ENCODE peak calls at places on chromosome 15, in four cellular contexts. Y is GM12878, A is WTC11, O is K562. G is an unnamed sample.

GRCh38 chr15:71634820-71635219 is 175.5 kb upstream of the NR2E3 start:
- DNase-seq in A (no peak), O (no peak), Y (no peak), G (no peak)

GRCh38 chr15:52080031-52080430 is 32.5 kb downstream of the BCL2L10 start:
- DNase-seq in A (no peak), Y (no peak), O (no peak), G (no peak)

GRCh38 chr15:40418126-40418525 is 12.5 kb downstream of the IVD start:
- DNase-seq in Y (no peak), O (no peak), A (no peak), G (no peak)

GRCh38 chr15:78663703-78664102 is 22.7 kb upstream of the CHRNB4 start:
- DNase-seq in O (no peak), A (no peak), Y (no peak), G (no peak)

GRCh38 chr15:23566070-23567050 is 886 bp downstream of the MKRN3 start:
- DNase-seq in O (peak), Y (no peak), A (no peak), G (peak)

GRCh38 chr15:84835661-84836384 is 18.7 kb downstream of the ALPK3 start:
- DNase-seq in O (no peak), A (no peak), Y (no peak), G (no peak)

GRCh38 chr15:42590619-42591237 is 15.3 kb downstream of the STARD9 start:
- DNase-seq in Y (no peak), O (no peak), A (no peak), G (peak)

GRCh38 chr15:63881431-63881830 is 47.7 kb upstream of the HERC1 start:
- DNase-seq in Y (peak), O (no peak), A (no peak), G (no peak)

GRCh38 chr15:84741151-84741550 is 7.2 kb upstream of the ZNF592 start:
- DNase-seq in Y (no peak), A (no peak), O (no peak), G (no peak)

GRCh38 chr15:95887666-95888480 is 442.6 kb upstream of the NR2F2 start:
- DNase-seq in O (no peak), Y (no peak), A (no peak), G (no peak)

GRCh38 chr15:55387027-55387426 is 21.1 kb downstream of the CCPG1 start:
- DNase-seq in Y (no peak), A (no peak), O (no peak), G (no peak)

DNA sequence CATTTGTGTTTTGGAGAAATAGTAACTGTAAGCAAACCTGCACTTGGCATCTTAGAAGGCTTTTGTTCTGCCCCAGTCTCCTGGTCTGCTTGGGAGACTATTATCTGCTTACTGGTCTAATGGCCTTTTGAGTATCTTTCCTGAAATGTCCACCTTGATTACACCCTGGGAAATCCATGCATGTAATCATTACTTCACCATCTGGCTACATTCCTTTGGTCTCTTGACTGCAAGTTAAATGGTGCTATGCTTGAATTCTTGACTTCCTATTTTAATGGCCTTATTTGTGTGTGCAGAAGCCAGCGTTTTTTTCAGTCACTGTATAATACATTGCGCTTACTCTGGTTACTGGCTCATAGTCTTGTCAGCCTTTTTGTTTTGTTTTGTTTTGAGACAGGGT is 29.9 kb downstream of the CHD2 start:
- DNase-seq in Y (no peak), O (no peak), A (no peak), G (no peak)
- TF ChIP-seq CBFB in Y (no peak), O (no peak), A (no peak), G (no peak)

DNA sequence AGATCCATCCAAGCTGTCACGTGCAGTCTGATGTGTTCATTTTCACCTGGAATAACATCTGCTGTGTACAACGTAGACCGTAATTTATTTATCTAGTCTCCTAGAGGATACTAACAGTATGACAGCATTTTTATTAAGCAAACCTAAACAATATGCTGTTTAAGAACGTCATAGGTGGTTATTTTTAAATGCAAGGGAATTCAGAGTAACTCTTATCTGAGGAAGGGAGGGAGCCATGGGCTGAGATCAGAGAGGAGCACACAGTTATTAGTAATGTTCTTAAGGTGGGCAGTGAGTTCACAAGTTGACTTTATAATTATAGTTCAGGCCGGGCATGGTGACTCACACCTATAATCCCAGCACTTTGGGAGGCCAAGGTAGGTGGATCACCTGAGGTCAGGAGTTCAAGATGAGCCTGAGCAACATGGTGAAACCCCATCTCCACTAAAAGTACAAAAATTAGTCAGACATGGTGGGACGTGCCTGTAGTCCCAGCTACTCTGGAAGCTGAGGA is 193.6 kb downstream of the UACA start:
- DNase-seq in A (no peak), O (no peak), Y (no peak), G (peak)
- TF ChIP-seq CBFB in A (no peak), O (no peak), Y (no peak), G (no peak)

DNA sequence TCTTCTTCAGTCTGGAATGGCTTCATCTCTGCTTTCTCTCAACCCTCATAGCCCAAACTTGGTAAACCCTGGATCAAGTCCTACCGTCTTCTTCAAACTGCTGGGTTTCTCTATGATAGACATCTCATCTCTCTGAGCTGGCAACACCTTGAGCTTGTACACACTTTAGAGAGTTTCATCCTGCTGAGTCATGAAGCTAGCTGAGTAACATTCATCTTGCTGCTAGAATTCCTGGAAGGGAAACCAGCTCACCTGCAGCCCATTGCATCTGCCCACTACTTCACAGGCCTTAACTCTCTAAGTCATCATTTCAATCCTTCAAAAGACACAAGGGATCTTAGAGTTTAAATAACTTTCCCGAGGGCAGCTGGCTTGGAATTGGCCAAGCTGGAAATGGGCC is 175.5 kb upstream of the RORA start:
- DNase-seq in O (no peak), A (no peak), Y (no peak), G (no peak)
- TF ChIP-seq CBFB in O (no peak), A (no peak), Y (no peak), G (no peak)

GRCh38 chr15:59371458-59372351 is 966 bp downstream of the MYO1E start:
- DNase-seq in O (no peak), Y (no peak), A (peak), G (no peak)
- TF ChIP-seq CBFB in O (no peak), Y (no peak), A (no peak), G (no peak)

DNA sequence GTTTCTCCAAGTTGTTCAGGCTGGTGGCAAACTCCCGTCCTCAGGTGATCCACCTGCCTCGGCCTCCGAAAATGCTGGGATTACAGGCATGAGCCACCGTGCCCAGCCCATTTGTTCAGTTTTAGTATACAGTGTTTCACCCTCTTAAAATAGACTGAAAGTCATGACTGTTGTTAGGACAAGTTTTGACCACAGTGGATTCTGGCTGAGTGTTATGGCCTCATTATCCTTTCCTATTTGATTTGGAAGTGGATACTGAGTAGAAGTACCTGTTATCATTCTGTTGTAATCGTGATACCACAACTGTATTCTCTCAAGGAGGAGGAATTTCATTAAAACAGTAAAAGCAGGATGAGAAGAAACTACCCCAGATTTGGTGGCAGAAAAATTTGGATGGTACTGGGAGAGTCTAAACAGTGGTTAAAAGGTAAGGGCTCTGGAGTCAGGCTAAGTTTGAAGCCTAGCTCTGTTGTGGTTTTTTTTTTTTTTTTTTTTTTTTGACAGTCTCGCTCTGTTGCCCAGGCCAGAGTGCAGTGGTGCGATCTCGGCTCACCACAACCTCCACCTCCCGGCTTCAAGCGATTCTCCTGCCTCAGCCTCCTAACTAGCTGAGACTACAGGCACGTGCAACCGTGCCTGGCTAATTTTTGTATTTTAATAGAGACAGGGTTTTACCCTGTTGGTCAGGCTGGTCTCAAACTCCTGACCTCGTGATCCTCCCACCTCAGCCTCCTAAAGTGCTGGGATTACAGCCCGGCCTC is 2.6 kb downstream of the MAP2K1 start:
- DNase-seq in Y (no peak), A (no peak), O (no peak), G (no peak)
- TF ChIP-seq CBFB in Y (no peak), A (no peak), O (no peak), G (no peak)

DNA sequence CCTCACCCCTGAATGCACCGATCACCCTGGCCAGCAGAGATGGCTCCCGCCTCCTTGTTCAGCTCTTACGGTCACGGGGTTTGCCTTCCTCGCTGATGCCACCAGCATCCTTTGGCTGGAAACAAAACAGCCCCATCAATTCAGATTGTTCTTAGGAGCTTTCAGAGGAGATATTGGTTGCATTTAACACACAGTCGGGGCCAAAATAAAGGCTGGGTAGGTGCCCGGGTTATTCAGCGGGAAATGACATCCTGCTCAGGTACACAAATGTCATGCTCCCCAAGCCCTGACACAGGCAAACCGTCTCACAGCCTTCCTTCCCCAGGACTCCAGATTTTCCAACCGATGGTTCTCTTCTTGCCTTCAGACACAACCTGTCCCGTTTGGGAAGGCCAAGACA is 62.4 kb upstream of the MEF2A start:
- DNase-seq in Y (no peak), A (no peak), O (no peak), G (no peak)
- TF ChIP-seq CBFB in Y (no peak), A (no peak), O (no peak), G (no peak)

GRCh38 chr15:47741082-47741481 is 23.8 kb downstream of the SEMA6D start:
- DNase-seq in Y (no peak), A (no peak), O (no peak), G (no peak)
- TF ChIP-seq CBFB in Y (no peak), A (no peak), O (no peak), G (no peak)

G was measured in HepG2.